ENCODE peak calls at places on chromosomes 4 and X, in eight cellular contexts. H, V, F, W, X, J, A and U are unnamed samples.

GRCh38 chr4:13617801-13618200 is 9.7 kb downstream of the BOD1L1 start:
- DNase-seq in A (no peak), H (no peak), X (no peak), W (no peak), F (no peak), V (no peak), J (no peak), U (no peak)

GRCh38 chrX:13376857-13377441 is 57.1 kb upstream of the ATXN3L start:
- DNase-seq in J (peak; percentile 37), H (no peak), V (no peak), A (no peak), W (peak; percentile 65), X (no peak), F (peak; percentile 78), U (no peak)

GRCh38 chrX:46727445-46727844 is 31.5 kb downstream of the SLC9A7 start:
- DNase-seq in A (no peak), J (no peak), H (no peak), X (no peak), V (no peak), W (no peak), F (no peak), U (no peak)

GRCh38 chr4:105988671-105989070 is 93.4 kb downstream of the NPNT start:
- DNase-seq in H (no peak), X (no peak), W (no peak), F (no peak), A (no peak), V (no peak), J (no peak), U (no peak)

GRCh38 chr4:23269583-23269982 is 576.8 kb downstream of the GBA3 start:
- DNase-seq in J (no peak), X (no peak), W (no peak), V (no peak), H (no peak), A (no peak), F (no peak), U (no peak)

GRCh38 chr4:187770345-187770744 is 225.2 kb upstream of the ZFP42 start:
- DNase-seq in A (no peak), X (no peak), V (no peak), W (no peak), H (no peak), F (no peak), J (no peak), U (no peak)

GRCh38 chr4:70251945-70252277 is 9.5 kb downstream of the CSN3 start:
- DNase-seq in H (no peak), J (no peak), V (no peak), F (no peak), X (no peak), W (no peak), A (no peak), U (no peak)

GRCh38 chr4:52946811-52947210 is 84.7 kb downstream of the RASL11B start:
- DNase-seq in H (no peak), A (no peak), X (no peak), F (no peak), J (no peak), V (no peak), W (no peak), U (no peak)

GRCh38 chr4:177190995-177191568 is 118.6 kb upstream of the NEIL3 start:
- DNase-seq in X (no peak), J (no peak), W (no peak), H (no peak), A (no peak), F (peak; percentile 33), V (no peak), U (no peak)

GRCh38 chr4:152678841-152679240 is 956 bp downstream of the TMEM154 start:
- DNase-seq in H (no peak), W (no peak), F (no peak), X (no peak), A (no peak), J (no peak), V (no peak), U (no peak)

GRCh38 chr4:184328022-184328736 is 110.5 kb upstream of the ENPP6 start:
- DNase-seq in A (no peak), F (no peak), H (no peak), J (peak; percentile 65), X (no peak), W (no peak), V (no peak), U (peak; percentile 36)

GRCh38 chr4:8506373-8507250 is 66.0 kb downstream of the TRMT44 start:
- DNase-seq in J (no peak), W (no peak), F (peak; percentile 52), A (no peak), H (no peak), V (peak; percentile 18), X (no peak), U (peak; percentile 74)

GRCh38 chr4:147730333-147730732 is 1.6 kb upstream of the ARHGAP10 start:
- DNase-seq in W (no peak), H (no peak), X (no peak), F (no peak), A (no peak), V (no peak), J (no peak), U (no peak)

GRCh38 chrX:71578253-71579135 is at the start of gene GCNA:
- DNase-seq in H (no peak), F (no peak), X (no peak), W (no peak), J (peak; percentile 30), A (peak; percentile 55), V (no peak), U (no peak)

GRCh38 chr4:128558896-128559669 is 250.4 kb upstream of the JADE1 start:
- DNase-seq in X (no peak), J (no peak), A (no peak), V (no peak), H (no peak), W (no peak), F (no peak), U (no peak)

GRCh38 chrX:154401045-154401799 is 3.0 kb downstream of the RPL10 start:
- DNase-seq in W (no peak), F (no peak), X (no peak), H (no peak), A (no peak), J (no peak), V (no peak), U (no peak)

GRCh38 chr4:7708981-7709380 is 230.7 kb downstream of the AFAP1 start:
- DNase-seq in F (peak; percentile 24), J (no peak), A (peak; percentile 35), H (no peak), X (no peak), W (no peak), V (no peak), U (no peak)

GRCh38 chr4:102616661-102617060 is 115.5 kb downstream of the NFKB1 start:
- DNase-seq in W (no peak), V (no peak), X (no peak), H (no peak), A (no peak), J (no peak), F (no peak), U (no peak)

GRCh38 chrX:120120223-120120622 is 4.5 kb upstream of the RHOXF1 start:
- DNase-seq in X (no peak), F (no peak), J (no peak), V (no peak), H (no peak), W (no peak), A (no peak), U (no peak)

GRCh38 chrX:37776283-37776986 is 3.4 kb upstream of the CYBB start:
- DNase-seq in W (no peak), A (no peak), J (no peak), H (peak; percentile 20), X (no peak), V (no peak), F (no peak), U (no peak)

GRCh38 chr4:135371137-135371536 is 1169.5 kb upstream of the PABPC4L start:
- DNase-seq in W (peak; percentile 39), J (peak; percentile 6), X (no peak), A (no peak), H (no peak), V (no peak), F (no peak), U (no peak)
- TF ChIP-seq CTCF in W (peak; percentile 50), J (peak; percentile 62), X (no peak), A (no peak), H (no peak), V (no peak), F (peak; percentile 42), U (no peak)

DNA sequence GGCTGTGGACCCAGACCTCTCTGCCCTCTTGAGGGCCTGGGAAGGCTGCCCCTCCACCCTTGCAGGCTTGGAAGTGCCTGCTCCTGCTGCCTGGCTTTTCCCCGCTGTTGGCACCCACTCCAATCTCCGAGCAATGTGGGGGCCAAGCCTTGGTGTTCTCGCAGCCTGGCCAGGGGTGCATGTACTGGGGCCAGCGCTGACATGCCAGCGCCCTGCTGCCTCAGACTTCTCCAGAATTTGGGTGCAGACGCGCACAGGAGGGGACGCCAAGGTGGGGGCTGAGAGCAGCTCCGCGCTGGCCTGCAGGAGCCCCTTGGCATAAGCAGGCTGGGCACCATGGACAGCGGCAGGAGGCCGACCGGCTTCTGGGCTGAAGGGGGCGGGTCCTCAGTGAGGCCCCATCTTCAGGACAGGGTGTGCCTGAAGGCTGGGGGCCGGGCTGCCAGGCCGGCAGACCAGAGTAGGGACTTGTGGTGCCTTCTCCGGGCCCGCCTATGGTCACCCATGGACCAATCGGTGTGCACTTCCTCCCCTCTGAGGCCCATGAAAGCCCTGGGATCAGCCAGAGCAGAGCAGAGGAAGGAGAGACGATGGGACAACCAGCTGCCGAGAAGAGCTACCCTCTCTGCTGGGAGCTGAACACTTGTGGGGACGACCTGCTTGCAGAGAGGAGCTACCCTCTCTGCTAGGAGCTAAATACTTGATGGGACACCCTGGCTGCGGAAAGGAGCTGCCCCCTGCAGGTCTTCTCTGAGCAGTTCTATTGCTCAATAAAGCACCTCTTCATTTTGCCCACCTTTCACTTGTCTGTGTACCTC is 118.3 kb downstream of the DNAAF6 start:
- DNase-seq in X (peak; percentile 49), F (peak; percentile 7), V (no peak), A (peak; percentile 74), J (no peak), H (no peak), W (peak; percentile 14), U (no peak)
- TF ChIP-seq CTCF in X (no peak), F (peak; percentile 53), V (no peak), A (no peak), J (no peak), H (no peak), W (peak; percentile 57), U (no peak)

GRCh38 chrX:50680990-50681389 is 133.0 kb downstream of the SHROOM4 start:
- DNase-seq in X (no peak), A (no peak), H (no peak), V (no peak), W (no peak), J (no peak), F (no peak), U (no peak)

DNA sequence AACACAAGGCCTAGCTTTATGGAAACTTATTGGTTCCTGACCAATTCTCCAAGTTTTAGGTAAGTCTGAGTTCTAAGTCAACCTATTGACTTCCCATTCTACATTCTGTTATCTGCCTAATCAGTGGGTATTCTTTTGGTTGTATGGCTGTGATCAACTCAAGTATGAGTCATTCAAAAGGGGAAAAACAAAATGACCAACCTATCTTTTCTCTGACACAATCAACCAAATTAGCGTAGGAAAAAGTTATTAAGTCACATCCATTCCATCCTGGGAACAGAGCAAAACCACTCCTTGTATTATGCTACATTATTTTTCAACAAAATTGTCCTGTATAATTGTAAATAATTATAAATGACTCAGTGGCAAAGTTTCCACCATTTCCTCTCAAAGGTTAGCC is 136.2 kb downstream of the SHROOM4 start:
- DNase-seq in J (no peak), A (no peak), F (no peak), W (no peak), H (no peak), V (no peak), X (no peak), U (no peak)
- TF ChIP-seq CTCF in J (no peak), A (no peak), F (no peak), W (no peak), H (no peak), V (no peak), X (no peak), U (no peak)

GRCh38 chr4:78669453-78669852 is 106.7 kb upstream of the BMP2K start:
- DNase-seq in A (no peak), V (no peak), J (no peak), H (no peak), F (no peak), W (no peak), X (no peak), U (no peak)
- TF ChIP-seq CTCF in A (no peak), V (no peak), J (no peak), H (no peak), F (peak; percentile 35), W (peak; percentile 36), X (peak; percentile 15), U (peak; percentile 8)